ENCODE peak calls at places on chromosomes 13 and 19, in eight cellular contexts. Z is GM23338, K is Karpas-422, R is PC-3, P is GM23248, X is PC-9, L is MM.1S, I is SK-N-SH. C is an unnamed sample. For H3K9me2, the result is how much of the 10 kb centered on the place peaks cover.

GRCh38 chr19:58581227-58582141 is 8.3 kb upstream of the MZF1 start:
- DNase-seq in I (no peak), X (no peak), P (peak), K (peak), R (peak), L (no peak), Z (peak), C (peak)

GRCh38 chr13:30730526-30730925 is 4.8 kb upstream of the ALOX5AP start:
- DNase-seq in P (no peak), X (no peak), R (no peak), L (no peak), K (peak), Z (peak), I (peak), C (no peak)

GRCh38 chr13:106507560-106508274 is 27.7 kb downstream of the EFNB2 start:
- DNase-seq in X (peak), K (no peak), I (no peak), P (peak), L (no peak), Z (peak), R (peak), C (no peak)

GRCh38 chr13:19881641-19882040 is 18.2 kb upstream of the ZMYM5 start:
- DNase-seq in P (no peak), R (no peak), Z (no peak), K (no peak), L (no peak), X (no peak), I (no peak), C (no peak)

GRCh38 chr19:1173160-1173844 is 766 bp downstream of the SBNO2 start:
- DNase-seq in L (peak), Z (no peak), K (peak), P (peak), R (no peak), X (peak), I (peak), C (peak)

GRCh38 chr13:29859971-29860370 is 9.6 kb upstream of the UBL3 start:
- DNase-seq in I (no peak), Z (no peak), L (no peak), P (peak), X (no peak), K (no peak), R (peak), C (no peak)

GRCh38 chr19:13208964-13209796 is 59.0 kb downstream of the IER2 start:
- DNase-seq in P (peak), I (no peak), L (no peak), Z (peak), R (no peak), K (peak), X (no peak), C (no peak)

GRCh38 chr13:93446256-93446655 is 219.6 kb downstream of the GPC6 start:
- DNase-seq in K (no peak), Z (no peak), L (no peak), R (no peak), X (no peak), P (no peak), I (no peak), C (no peak)

GRCh38 chr13:61410669-61411297 is 4.9 kb downstream of the PCDH20 start:
- DNase-seq in P (peak), X (no peak), Z (peak), L (peak), K (peak), I (peak), R (peak), C (peak)

GRCh38 chr13:110348309-110348625 is 41.2 kb downstream of the COL4A2 start:
- DNase-seq in I (no peak), P (no peak), K (no peak), Z (no peak), R (no peak), L (no peak), X (no peak), C (no peak)

GRCh38 chr13:110348751-110349150 is 41.7 kb downstream of the COL4A2 start:
- DNase-seq in X (no peak), I (no peak), Z (no peak), R (no peak), P (no peak), L (no peak), K (no peak), C (no peak)

GRCh38 chr13:110346661-110347067 is 39.6 kb downstream of the COL4A2 start:
- DNase-seq in Z (no peak), R (peak), X (peak), L (no peak), P (peak), K (no peak), I (no peak), C (no peak)

GRCh38 chr13:110347088-110347487 is 40.0 kb downstream of the COL4A2 start:
- DNase-seq in I (no peak), K (no peak), P (no peak), R (no peak), Z (no peak), L (no peak), X (no peak), C (no peak)

GRCh38 chr13:110347535-110348308 is 40.6 kb downstream of the COL4A2 start:
- DNase-seq in Z (no peak), P (peak), I (no peak), K (no peak), R (peak), L (no peak), X (peak), C (no peak)
- H3K9me2 ChIP-seq in Z (under half), P (under half), I (under half), K (under half), R (under half), L (under half), X (under half), C (under half)

GRCh38 chr19:33064778-33065550 is at the start of gene RHPN2:
- DNase-seq in L (peak), I (peak), P (peak), R (peak), X (peak), K (peak), Z (peak), C (peak)
- H3K9me2 ChIP-seq in L (under half), I (under half), P (under half), R (under half), X (under half), K (under half), Z (under half), C (under half)

GRCh38 chr19:28294395-28294794 is 918.6 kb downstream of the UQCRFS1 start:
- DNase-seq in Z (no peak), R (no peak), P (peak), I (no peak), L (no peak), X (no peak), K (no peak), C (no peak)
- H3K9me2 ChIP-seq in Z (under half), R (under half), P (under half), I (under half), L (under half), X (under half), K (under half), C (under half)

GRCh38 chr19:6736169-6736916 is 1.0 kb downstream of the GPR108 start:
- DNase-seq in R (peak), X (peak), P (peak), I (peak), L (peak), K (peak), Z (peak), C (peak)
- H3K9me2 ChIP-seq in R (under half), X (under half), P (under half), I (under half), L (under half), K (under half), Z (under half), C (under half)